ENCODE peak calls at places on chromosomes 5 and 9, in eight cellular contexts. R is H9, Y is OCI-LY7, D is IMR-90, N is lung, Z is SK-N-SH, M is psoas muscle, F is tibial nerve. S is an unnamed sample.

GRCh38 chr5:178201221-178201926 is 3.0 kb upstream of the HNRNPAB start:
- DNase-seq in R (no peak), Y (no peak), D (peak; percentile 57), N (no peak), Z (no peak), M (no peak), F (no peak), S (no peak)

GRCh38 chr5:177089825-177090641 is 3.3 kb downstream of the FGFR4 start:
- DNase-seq in R (no peak), Y (no peak), D (no peak), N (no peak), Z (no peak), M (no peak), F (no peak), S (no peak)

GRCh38 chr9:129336601-129337286 is 158.7 kb upstream of the IER5L start:
- DNase-seq in R (peak; percentile 62), Y (peak; percentile 59), D (peak; percentile 55), N (peak; percentile 40), Z (no peak), M (no peak), F (no peak), S (no peak)

GRCh38 chr5:52886206-52886605 is 98.5 kb downstream of the ITGA1 start:
- DNase-seq in R (no peak), Y (no peak), D (no peak), N (no peak), Z (no peak), M (no peak), F (no peak), S (no peak)

GRCh38 chr5:145830594-145830993 is 4.5 kb downstream of the PRELID2 start:
- DNase-seq in R (no peak), Y (no peak), D (peak; percentile 81), N (no peak), Z (no peak), M (no peak), F (no peak), S (no peak)

GRCh38 chr9:16243798-16244197 is 626.7 kb downstream of the BNC2 start:
- DNase-seq in R (peak; percentile 50), Y (no peak), D (no peak), N (no peak), Z (no peak), M (no peak), F (no peak), S (no peak)

GRCh38 chr9:71681708-71682268 is 86.5 kb downstream of the CEMIP2 start:
- DNase-seq in R (no peak), Y (no peak), D (peak; percentile 76), N (no peak), Z (no peak), M (no peak), F (no peak), S (no peak)

GRCh38 chr5:5537426-5537825 is 114.9 kb downstream of the ICE1 start:
- DNase-seq in R (no peak), Y (no peak), D (no peak), N (no peak), Z (no peak), M (no peak), F (no peak), S (no peak)

GRCh38 chr5:22504411-22504810 is 348.7 kb downstream of the CDH12 start:
- DNase-seq in R (no peak), Y (no peak), D (no peak), N (no peak), Z (no peak), M (no peak), F (no peak), S (no peak)

GRCh38 chr9:89038354-89039091 is 47.3 kb downstream of the S1PR3 start:
- DNase-seq in R (no peak), Y (no peak), D (peak; percentile 97), N (no peak), Z (no peak), M (no peak), F (peak; percentile 70), S (no peak)

GRCh38 chr5:36073595-36074216 is 7.0 kb upstream of the UGT3A2 start:
- DNase-seq in R (peak; percentile 71), Y (peak; percentile 73), D (no peak), N (no peak), Z (no peak), M (no peak), F (no peak), S (no peak)

GRCh38 chr9:109381011-109381729 is 60.3 kb upstream of the EPB41L4B start:
- DNase-seq in R (no peak), Y (no peak), D (peak; percentile 37), N (no peak), Z (no peak), M (no peak), F (no peak), S (no peak)

GRCh38 chr5:150114102-150114641 is 27.8 kb upstream of the CSF1R start:
- DNase-seq in R (peak; percentile 36), Y (no peak), D (no peak), N (peak; percentile 23), Z (peak; percentile 36), M (no peak), F (peak; percentile 4), S (no peak)

DNA sequence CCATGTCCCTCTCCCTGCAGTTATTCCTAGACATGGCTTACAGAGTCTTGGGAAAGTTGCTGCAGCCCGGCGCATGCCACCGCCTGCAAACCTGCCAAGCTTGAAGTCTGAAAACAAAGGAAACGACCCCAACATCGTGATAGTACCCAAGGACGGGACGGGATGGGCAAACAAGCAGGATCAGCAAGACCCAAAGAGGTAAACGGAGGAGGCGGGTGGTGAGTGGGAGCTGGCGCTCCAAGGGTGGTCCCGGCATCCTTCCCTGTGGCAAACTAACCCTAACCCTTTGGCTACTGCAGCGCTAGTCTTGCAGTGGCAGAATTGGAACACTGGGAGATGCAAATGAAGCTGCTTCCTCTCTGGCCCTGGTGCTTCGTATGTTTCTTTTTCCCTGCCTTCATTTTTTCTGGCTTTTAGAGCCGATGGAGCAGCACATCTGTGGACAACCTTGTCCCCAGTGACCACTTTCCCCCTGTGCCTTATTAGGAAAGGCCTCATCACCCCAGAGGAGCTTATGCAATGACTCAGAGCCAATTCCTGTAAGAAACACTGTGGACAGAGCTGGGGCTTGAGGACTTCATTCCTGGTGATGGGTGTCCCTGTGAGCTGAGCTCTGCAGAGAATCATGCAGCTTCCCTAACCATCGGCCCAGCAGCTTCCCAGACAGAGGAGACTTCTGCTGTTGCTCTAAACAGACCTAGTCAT is 38.9 kb downstream of the PRRC2B start:
- DNase-seq in R (no peak), Y (no peak), D (peak; percentile 97), N (no peak), Z (no peak), M (no peak), F (no peak), S (no peak)
- H3K4me1 ChIP-seq in R (peaks cover 13% of the 10 kb centered on the region), Y (no peaks in the 10 kb centered on the region), D (peaks cover 27% of the 10 kb centered on the region), N (peaks cover 11% of the 10 kb centered on the region), Z (peaks cover 17% of the 10 kb centered on the region), M (peaks cover 27% of the 10 kb centered on the region), F (peaks cover 61% of the 10 kb centered on the region), S (peaks cover 72% of the 10 kb centered on the region)

GRCh38 chr9:26893030-26893676 is 551 bp upstream of the CAAP1 start:
- DNase-seq in R (no peak), Y (no peak), D (no peak), N (no peak), Z (no peak), M (no peak), F (no peak), S (no peak)

GRCh38 chr9:26888271-26888670 is 4.3 kb downstream of the CAAP1 start:
- DNase-seq in R (no peak), Y (no peak), D (peak; percentile 4), N (no peak), Z (no peak), M (no peak), F (no peak), S (no peak)

DNA sequence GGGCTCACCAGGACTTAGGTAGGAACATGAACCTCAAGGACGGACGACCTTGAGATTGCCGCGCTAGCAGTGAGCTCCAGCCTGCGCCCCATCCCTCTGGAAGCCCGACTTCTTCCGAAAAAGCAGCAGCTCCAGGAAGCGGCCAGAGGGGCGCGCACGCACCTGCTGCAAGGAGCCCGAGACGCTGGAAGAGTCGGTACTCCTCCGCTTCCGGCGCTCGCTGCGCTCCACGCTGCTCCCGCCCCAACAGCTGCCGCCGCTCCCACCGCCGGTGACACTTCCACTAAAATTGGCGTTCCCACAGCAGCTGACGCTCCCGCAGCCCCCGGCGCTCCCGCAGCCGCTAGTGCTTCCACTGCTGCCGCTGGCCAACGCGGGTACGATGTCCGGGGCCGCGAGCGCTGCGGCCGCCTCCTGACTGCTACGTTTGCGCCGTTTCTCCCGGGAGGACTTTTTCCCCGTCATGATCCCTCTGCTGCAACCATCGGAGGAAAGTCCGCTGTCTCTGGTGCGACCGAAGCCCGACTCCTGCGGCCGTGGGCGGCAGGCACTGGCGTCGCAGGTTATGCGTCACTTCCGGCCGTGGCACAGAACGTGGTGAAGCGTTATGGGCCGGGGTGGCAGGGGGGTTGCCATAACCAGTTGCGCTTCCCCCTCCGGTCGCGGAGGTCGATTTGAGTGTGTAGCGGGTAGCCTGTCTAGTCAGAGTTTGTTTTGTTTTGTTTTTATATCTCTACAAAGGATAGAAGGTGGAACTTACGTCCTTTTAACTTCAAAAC is at the start of gene CAAP1:
- DNase-seq in R (peak; percentile 93), Y (peak; percentile 96), D (peak; percentile 92), N (peak; percentile 96), Z (peak; percentile 95), M (peak; percentile 98), F (peak; percentile 80), S (peak; percentile 92)
- TF ChIP-seq CTCF in R (peak; percentile 55), Y (peak; percentile 57), D (peak; percentile 49), N (no peak), Z (peak; percentile 46), M (peak; percentile 33), F (peak; percentile 42), S (peak; percentile 52)

DNA sequence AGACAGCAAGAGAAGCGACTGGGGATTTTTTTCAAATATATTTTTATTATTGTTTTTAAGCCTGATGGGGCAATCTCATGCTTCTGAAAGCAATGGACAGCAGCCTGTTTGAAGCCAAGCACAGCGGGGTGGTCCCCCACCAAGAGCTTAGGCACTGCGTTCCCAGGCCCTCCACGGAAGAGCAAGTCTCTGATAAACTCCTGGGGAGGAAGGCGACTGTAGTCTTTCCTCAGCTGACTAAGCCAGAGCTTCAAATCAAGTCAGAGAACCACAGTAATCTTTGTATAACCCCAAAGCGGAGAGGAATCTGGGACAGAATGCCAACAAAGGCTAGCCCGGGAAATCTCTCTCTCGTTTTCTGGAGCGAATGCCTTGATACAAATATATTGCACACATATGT is 54.4 kb downstream of the ARSB start:
- DNase-seq in R (no peak), Y (no peak), D (peak; percentile 42), N (no peak), Z (no peak), M (no peak), F (no peak), S (no peak)
- H3K27ac ChIP-seq in R (no peak overlapping the region), Y (no peak overlapping the region), D (no peak overlapping the region), N (no peak overlapping the region), Z (no peak overlapping the region), M (no peak overlapping the region), F (no peak overlapping the region), S (no peak overlapping the region)

DNA sequence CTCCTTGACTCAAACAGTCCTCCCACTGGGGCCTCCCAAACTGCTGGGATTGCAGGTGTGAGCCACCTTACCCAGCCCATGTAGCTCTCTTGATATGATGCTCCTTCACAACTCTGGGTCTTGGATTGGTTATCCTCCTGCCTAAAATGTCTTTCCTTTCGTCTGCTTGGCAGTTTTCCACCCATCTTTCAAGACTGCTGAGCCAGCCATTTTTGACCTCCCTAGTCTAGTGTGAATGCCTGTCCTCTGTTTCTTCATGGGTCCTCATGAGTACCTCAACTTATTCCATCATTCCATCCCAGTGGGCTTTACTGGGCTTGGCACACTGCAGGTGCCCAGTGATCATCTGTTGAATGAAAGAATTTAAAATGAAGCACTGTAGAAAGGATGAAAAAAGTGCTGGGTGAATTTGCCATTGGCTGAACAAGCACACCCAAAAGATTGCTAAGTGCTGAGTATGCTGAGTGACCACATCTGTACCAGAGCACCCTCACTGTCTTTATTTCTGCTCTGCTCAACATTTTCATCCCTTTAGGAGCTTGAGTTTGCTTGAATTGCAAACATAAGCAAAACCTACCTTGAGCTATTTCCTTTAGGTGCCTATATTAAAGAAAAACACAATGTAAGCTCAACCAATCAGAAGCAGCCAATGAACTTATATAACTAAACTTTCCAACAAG is 84.8 kb upstream of the FAM169A start:
- DNase-seq in R (no peak), Y (no peak), D (peak; percentile 38), N (no peak), Z (no peak), M (no peak), F (no peak), S (no peak)
- H3K4me1 ChIP-seq in R (peaks cover 2% of the 10 kb centered on the region), Y (no peaks in the 10 kb centered on the region), D (peaks cover 34% of the 10 kb centered on the region), N (peaks cover 3% of the 10 kb centered on the region), Z (peaks cover 10% of the 10 kb centered on the region), M (no peaks in the 10 kb centered on the region), F (no peaks in the 10 kb centered on the region), S (no peaks in the 10 kb centered on the region)